ENCODE peak calls at places on chromosomes 16 and 17, in seven cellular contexts. A, P, Q, E, G, B and U are unnamed samples.

GRCh38 chr16:23013484-23013883 is 135.8 kb downstream of the USP31 start:
- DNase-seq in E (no peak), A (no peak), Q (peak; percentile 2), B (no peak), P (no peak), G (no peak), U (no peak)

GRCh38 chr16:59701987-59702386 is 967.9 kb upstream of the GOT2 start:
- DNase-seq in Q (no peak), E (no peak), G (no peak), A (no peak), B (no peak), P (no peak), U (no peak)

GRCh38 chr16:49513040-49513439 is 139.4 kb downstream of the C16orf78 start:
- DNase-seq in G (no peak), A (peak; percentile 78), Q (no peak), E (no peak), P (no peak), B (no peak), U (no peak)

GRCh38 chr17:19867094-19867653 is 562 bp downstream of the ULK2 start:
- DNase-seq in A (peak; percentile 90), G (peak; percentile 35), P (peak; percentile 64), Q (peak; percentile 72), B (peak; percentile 56), E (peak; percentile 12), U (no peak)

GRCh38 chr16:14375132-14375491 is 254.9 kb downstream of the PARN start:
- DNase-seq in B (no peak), A (no peak), E (no peak), G (no peak), P (no peak), Q (peak; percentile 66), U (no peak)

GRCh38 chr17:67657596-67657995 is 60.1 kb upstream of the NOL11 start:
- DNase-seq in G (no peak), P (no peak), A (no peak), B (no peak), Q (no peak), E (no peak), U (no peak)

GRCh38 chr17:48577946-48578615 is at the start of gene HOXB4:
- DNase-seq in Q (no peak), P (no peak), B (peak; percentile 91), E (peak; percentile 43), A (peak; percentile 88), G (peak; percentile 62), U (peak; percentile 43)

GRCh38 chr16:55331648-55332185 is 7.7 kb downstream of the IRX6 start:
- DNase-seq in A (no peak), Q (no peak), P (no peak), G (no peak), E (no peak), B (no peak), U (no peak)

GRCh38 chr17:50708050-50709000 is 611 bp upstream of the ANKRD40 start:
- DNase-seq in P (no peak), E (no peak), B (peak; percentile 44), Q (peak; percentile 54), A (no peak), G (no peak), U (peak; percentile 17)

GRCh38 chr17:57589151-57590034 is 155.7 kb downstream of the CCDC182 start:
- DNase-seq in A (no peak), Q (no peak), G (no peak), B (no peak), E (no peak), P (no peak), U (no peak)

GRCh38 chr17:67559381-67559966 is 158.3 kb upstream of the NOL11 start:
- DNase-seq in P (no peak), A (no peak), G (no peak), B (no peak), Q (no peak), E (no peak), U (no peak)

GRCh38 chr17:16466407-16466806 is 25.6 kb downstream of the LRRC75A start:
- DNase-seq in A (peak; percentile 29), G (no peak), B (no peak), P (no peak), E (no peak), Q (no peak), U (no peak)